ENCODE peak calls at places on chromosomes 12 and 14, in nine cellular contexts. X is A549, Y is Calu3, E is astrocyte of the spinal cord, D is lung, Q is dorsolateral prefrontal cortex, J is H9, A is endodermal cell, P is glutamatergic neuron. L is an unnamed sample.

GRCh38 chr14:61003571-61003970 is 22.5 kb downstream of the SLC38A6 start:
- DNase-seq in J (no peak), Q (no peak), P (no peak), E (no peak), X (no peak), A (no peak), D (no peak), Y (no peak), L (no peak)

GRCh38 chr12:31393004-31393550 is 67.1 kb upstream of the SINHCAF start:
- DNase-seq in X (no peak), Q (no peak), A (peak), J (no peak), P (no peak), E (no peak), Y (no peak), D (no peak), L (no peak)

GRCh38 chr14:74673768-74674167 is 39.1 kb downstream of the AREL1 start:
- DNase-seq in X (no peak), E (no peak), A (no peak), P (no peak), D (no peak), J (no peak), Q (no peak), Y (no peak), L (no peak)

GRCh38 chr14:96104469-96105057 is 65.4 kb downstream of the C14orf132 start:
- DNase-seq in A (peak), D (peak), J (no peak), X (peak), Q (no peak), P (no peak), Y (peak), E (peak), L (no peak)

GRCh38 chr12:1234073-1234472 is 243.1 kb downstream of the ERC1 start:
- DNase-seq in D (no peak), X (no peak), A (no peak), J (no peak), Q (no peak), Y (no peak), E (peak), P (no peak), L (no peak)

GRCh38 chr12:2722806-2723205 is 72.0 kb upstream of the FKBP4 start:
- DNase-seq in D (no peak), X (no peak), Y (no peak), P (no peak), A (no peak), J (no peak), E (no peak), Q (no peak), L (no peak)

GRCh38 chr14:44778562-44778961 is 183.2 kb downstream of the KLHL28 start:
- DNase-seq in Q (no peak), X (no peak), E (peak), Y (no peak), D (no peak), A (no peak), P (no peak), J (no peak), L (no peak)

GRCh38 chr12:26614217-26614616 is 218.8 kb downstream of the ITPR2 start:
- DNase-seq in J (peak), P (peak), D (no peak), Q (peak), Y (peak), E (no peak), X (no peak), A (peak), L (peak)

GRCh38 chr12:120982659-120983058 is 4.3 kb downstream of the HNF1A start:
- DNase-seq in J (no peak), X (no peak), P (no peak), A (no peak), D (no peak), E (no peak), Q (no peak), Y (no peak), L (no peak)

GRCh38 chr14:105013150-105013787 is 7.6 kb downstream of the CDCA4 start:
- DNase-seq in P (peak), D (no peak), J (no peak), A (no peak), Q (no peak), E (no peak), X (no peak), Y (no peak), L (no peak)

GRCh38 chr12:52319097-52319496 is 2.1 kb downstream of the KRT83 start:
- DNase-seq in A (peak), P (no peak), D (no peak), Q (no peak), E (no peak), X (no peak), J (peak), Y (peak), L (peak)
- TF ChIP-seq CTCF in A (peak), P (no peak), D (no peak), Q (no peak), E (no peak), X (peak), J (peak), Y (no peak), L (no peak)

GRCh38 chr12:125738211-125738610 is 673.0 kb downstream of the AACS start:
- DNase-seq in Y (no peak), A (no peak), D (no peak), X (no peak), J (no peak), P (no peak), Q (no peak), E (no peak), L (no peak)
- TF ChIP-seq CTCF in Y (no peak), A (no peak), D (no peak), X (no peak), J (no peak), P (no peak), Q (no peak), E (no peak), L (no peak)

DNA sequence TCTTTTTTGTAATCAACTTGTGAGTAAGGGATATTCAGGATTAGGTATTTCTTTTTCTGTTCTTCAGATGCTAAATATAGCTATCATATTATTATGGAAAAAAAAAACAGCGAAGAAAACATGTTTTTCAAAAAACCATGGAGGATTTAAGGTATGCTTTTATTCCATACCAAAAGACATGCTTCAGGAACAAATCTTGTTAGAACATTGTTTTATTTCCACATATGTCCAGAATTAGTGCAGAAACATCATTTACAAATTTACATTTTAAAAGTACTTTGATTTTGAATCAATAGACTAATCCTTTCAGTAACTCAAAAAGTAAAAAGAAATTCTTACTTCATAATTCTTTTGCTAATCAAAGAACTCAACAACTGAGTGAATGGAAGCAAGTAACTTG is 263.4 kb downstream of the TRHDE start:
- DNase-seq in A (no peak), Y (no peak), D (no peak), X (no peak), E (no peak), Q (no peak), P (no peak), J (no peak), L (no peak)
- TF ChIP-seq CTCF in A (no peak), Y (no peak), D (no peak), X (no peak), E (no peak), Q (no peak), P (no peak), J (no peak), L (no peak)

DNA sequence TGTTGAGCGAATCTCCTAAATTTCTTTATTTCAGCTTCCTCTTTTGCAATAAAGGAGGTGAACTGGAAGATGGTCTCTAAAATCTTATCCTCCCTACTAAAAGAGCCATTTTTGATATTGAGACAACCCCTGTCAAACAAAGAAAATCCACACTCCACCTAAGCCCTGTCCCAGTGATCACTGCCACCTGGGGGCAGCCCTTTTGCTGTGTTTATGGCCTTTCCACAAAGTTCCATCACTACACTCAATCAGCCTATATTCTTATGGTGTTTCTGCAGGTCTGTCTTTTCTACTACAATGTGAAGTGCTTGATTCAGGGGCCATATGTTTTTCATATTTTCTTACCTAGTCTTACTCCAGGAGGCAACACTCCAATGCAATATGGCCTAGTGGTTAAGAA is 163.7 kb downstream of the BMP4 start:
- DNase-seq in Y (peak), Q (no peak), A (peak), X (no peak), P (no peak), E (no peak), J (no peak), D (no peak), L (no peak)
- TF ChIP-seq CTCF in Y (no peak), Q (no peak), A (peak), X (no peak), P (no peak), E (no peak), J (peak), D (no peak), L (no peak)

DNA sequence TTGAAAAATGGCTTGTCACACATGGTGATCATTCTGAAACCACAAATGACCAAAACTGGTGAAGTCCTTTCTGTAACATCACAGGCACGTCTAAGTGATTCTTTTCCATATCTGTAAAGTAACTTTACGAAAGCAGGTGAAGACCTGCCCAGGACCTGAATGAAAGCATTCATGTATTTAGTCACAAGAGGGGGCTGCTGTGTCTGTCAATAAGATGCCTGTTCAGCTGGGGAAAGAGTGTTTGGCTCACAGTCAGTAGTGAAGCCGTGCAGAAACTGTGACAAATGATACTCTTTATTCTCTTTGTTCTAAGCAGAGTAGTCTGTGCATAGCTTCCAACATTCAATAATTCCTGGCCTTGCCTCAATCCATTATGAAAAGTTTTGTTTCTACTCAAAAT is 373.5 kb upstream of the OR4E1 start:
- DNase-seq in Q (no peak), E (no peak), P (no peak), A (no peak), Y (peak), J (peak), X (no peak), D (no peak), L (peak)
- TF ChIP-seq CTCF in Q (peak), E (peak), P (no peak), A (peak), Y (no peak), J (peak), X (no peak), D (no peak), L (peak)

GRCh38 chr14:99603471-99603933 is 505 bp downstream of the CCDC85C start:
- DNase-seq in A (peak), Q (peak), X (no peak), E (peak), J (peak), D (no peak), P (peak), Y (peak), L (no peak)
- TF ChIP-seq CTCF in A (no peak), Q (no peak), X (no peak), E (no peak), J (no peak), D (no peak), P (no peak), Y (no peak), L (no peak)

DNA sequence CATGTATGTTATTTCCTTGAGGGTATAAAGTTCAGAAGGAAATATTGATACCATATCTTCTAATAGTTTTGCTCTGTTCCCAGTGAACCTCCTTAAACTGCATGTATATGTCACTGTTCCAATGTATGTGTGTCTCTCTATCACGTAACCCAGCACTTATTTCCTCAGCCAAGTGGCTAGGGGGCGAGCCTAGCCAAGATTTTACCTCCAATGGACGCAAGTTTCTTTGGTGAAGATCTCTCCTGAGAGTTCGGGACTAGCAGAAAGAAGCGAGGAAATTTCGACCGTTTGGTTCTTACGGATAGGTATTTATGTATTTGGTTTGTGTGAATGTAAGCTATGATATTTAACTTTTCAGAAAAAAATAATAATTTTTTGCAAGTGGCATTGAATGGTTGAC is 2.5 kb downstream of the SFSWAP start:
- DNase-seq in P (no peak), Q (no peak), J (no peak), E (no peak), D (no peak), Y (no peak), A (peak), X (no peak), L (no peak)
- TF ChIP-seq CTCF in P (no peak), Q (no peak), J (peak), E (no peak), D (no peak), Y (no peak), A (peak), X (no peak), L (no peak)

GRCh38 chr14:56386024-56386423 is 193.6 kb upstream of the TMEM260 start:
- DNase-seq in P (no peak), E (no peak), J (no peak), A (no peak), Y (no peak), Q (no peak), D (no peak), X (no peak), L (no peak)

GRCh38 chr14:56394826-56395543 is 184.6 kb upstream of the TMEM260 start:
- DNase-seq in Y (no peak), J (no peak), A (no peak), X (no peak), Q (no peak), D (no peak), E (no peak), P (no peak), L (no peak)

GRCh38 chr14:56390859-56391258 is 188.7 kb upstream of the TMEM260 start:
- DNase-seq in D (no peak), P (no peak), J (no peak), X (no peak), A (peak), E (no peak), Y (no peak), Q (no peak), L (no peak)
- TF ChIP-seq CTCF in D (no peak), P (no peak), J (peak), X (no peak), A (peak), E (no peak), Y (no peak), Q (no peak), L (no peak)

GRCh38 chr14:65832431-65833253 is 420.1 kb downstream of the FUT8 start:
- DNase-seq in X (peak), A (peak), Y (no peak), E (peak), P (no peak), J (no peak), D (no peak), Q (no peak), L (no peak)
- TF ChIP-seq CTCF in X (peak), A (peak), Y (no peak), E (peak), P (no peak), J (peak), D (no peak), Q (peak), L (no peak)